ENCODE peak calls at places on chromosomes 16 and 17, in six cellular contexts. P, A, B, M, Z and K are unnamed samples.

GRCh38 chr17:2710804-2711607 is 558 bp downstream of the CLUH start:
- DNase-seq in P (no peak), A (peak; percentile 41), B (no peak), M (no peak), Z (peak; percentile 71), K (no peak)

GRCh38 chr17:71252446-71252845 is 868.4 kb upstream of the SOX9 start:
- DNase-seq in P (no peak), A (no peak), B (no peak), M (no peak), Z (no peak), K (no peak)

GRCh38 chr16:66324785-66325184 is 41.7 kb upstream of the CDH5 start:
- DNase-seq in P (no peak), A (no peak), B (no peak), M (peak; percentile 29), Z (no peak), K (no peak)

GRCh38 chr17:46888727-46889126 is 34.2 kb upstream of the GOSR2 start:
- DNase-seq in P (no peak), A (no peak), B (no peak), M (no peak), Z (no peak), K (no peak)

GRCh38 chr17:6088141-6088540 is 18.0 kb downstream of the WSCD1 start:
- DNase-seq in P (no peak), A (no peak), B (no peak), M (no peak), Z (no peak), K (no peak)

GRCh38 chr17:21286771-21287702 is 2.5 kb downstream of the MAP2K3 start:
- DNase-seq in P (peak; percentile 88), A (peak; percentile 81), B (no peak), M (no peak), Z (no peak), K (no peak)

GRCh38 chr16:24626251-24626650 is 86.9 kb downstream of the RBBP6 start:
- DNase-seq in P (no peak), A (no peak), B (no peak), M (no peak), Z (no peak), K (no peak)

GRCh38 chr16:2962334-2963073 is 1.6 kb upstream of the KREMEN2 start:
- DNase-seq in P (no peak), A (no peak), B (no peak), M (no peak), Z (no peak), K (peak; percentile 50)

GRCh38 chr16:84879569-84880487 is 60.0 kb downstream of the CRISPLD2 start:
- DNase-seq in P (peak; percentile 49), A (no peak), B (no peak), M (peak; percentile 95), Z (no peak), K (no peak)

GRCh38 chr16:5706206-5706605 is 608.6 kb upstream of the EEF2KMT start:
- DNase-seq in P (no peak), A (no peak), B (no peak), M (no peak), Z (no peak), K (no peak)

GRCh38 chr16:62657116-62657515 is 620.9 kb upstream of the CDH8 start:
- DNase-seq in P (no peak), A (no peak), B (no peak), M (no peak), Z (no peak), K (no peak)

GRCh38 chr17:32536736-32537646 is 50.2 kb downstream of the CDK5R1 start:
- DNase-seq in P (no peak), A (no peak), B (no peak), M (peak; percentile 44), Z (no peak), K (no peak)

GRCh38 chr17:37392024-37392590 is 14.5 kb downstream of the ACACA start:
- DNase-seq in P (no peak), A (no peak), B (no peak), M (no peak), Z (no peak), K (no peak)

GRCh38 chr17:3750926-3751325 is 27.2 kb downstream of the HASPIN start:
- DNase-seq in P (no peak), A (peak; percentile 42), B (no peak), M (no peak), Z (no peak), K (no peak)

GRCh38 chr17:15122857-15123256 is 142.3 kb downstream of the PMP22 start:
- DNase-seq in P (no peak), A (no peak), B (no peak), M (no peak), Z (no peak), K (no peak)

GRCh38 chr17:41352597-41353366 is 2.2 kb upstream of the KRT33A start:
- DNase-seq in P (no peak), A (no peak), B (no peak), M (no peak), Z (no peak), K (no peak)

GRCh38 chr17:52995127-52995526 is 827.6 kb upstream of the KIF2B start:
- DNase-seq in P (no peak), A (no peak), B (no peak), M (no peak), Z (no peak), K (no peak)

GRCh38 chr16:82651921-82652601 is 25.3 kb downstream of the CDH13 start:
- DNase-seq in P (no peak), A (peak; percentile 20), B (peak; percentile 74), M (no peak), Z (peak; percentile 9), K (no peak)

GRCh38 chr16:50719401-50720337 is 22.2 kb upstream of the CYLD start:
- DNase-seq in P (peak; percentile 65), A (peak; percentile 66), B (no peak), M (no peak), Z (peak; percentile 46), K (no peak)

GRCh38 chr17:39677581-39678339 is 9.5 kb downstream of the PNMT start:
- DNase-seq in P (no peak), A (no peak), B (no peak), M (no peak), Z (peak; percentile 77), K (no peak)

GRCh38 chr17:7383371-7383741 is 2.5 kb downstream of the TNK1 start:
- DNase-seq in P (no peak), A (no peak), B (no peak), M (no peak), Z (no peak), K (peak; percentile 51)

GRCh38 chr16:54240180-54241125 is 46.1 kb downstream of the IRX3 start:
- DNase-seq in P (no peak), A (no peak), B (no peak), M (no peak), Z (no peak), K (no peak)

GRCh38 chr16:3998793-3999478 is 117.3 kb downstream of the ADCY9 start:
- DNase-seq in P (no peak), A (no peak), B (no peak), M (no peak), Z (no peak), K (no peak)

GRCh38 chr17:76000016-76000754 is 470 bp upstream of the CDK3 start:
- DNase-seq in P (peak; percentile 58), A (peak; percentile 81), B (no peak), M (peak; percentile 80), Z (no peak), K (peak; percentile 55)

GRCh38 chr17:59284317-59284716 is 47.1 kb upstream of the YPEL2 start:
- DNase-seq in P (no peak), A (no peak), B (no peak), M (no peak), Z (no peak), K (no peak)

GRCh38 chr17:32349503-32349853 is 479 bp upstream of the ZNF207 start:
- DNase-seq in P (no peak), A (peak; percentile 27), B (no peak), M (peak; percentile 38), Z (no peak), K (no peak)

GRCh38 chr17:42281571-42282096 is 5.4 kb upstream of the STAT5B start:
- DNase-seq in P (peak; percentile 24), A (no peak), B (no peak), M (no peak), Z (peak; percentile 62), K (peak; percentile 15)

GRCh38 chr16:86306811-86307517 is 203.4 kb upstream of the FOXF1 start:
- DNase-seq in P (no peak), A (no peak), B (no peak), M (no peak), Z (peak; percentile 32), K (no peak)

GRCh38 chr16:22641030-22641671 is 130.5 kb downstream of the NPIPB5 start:
- DNase-seq in P (no peak), A (no peak), B (no peak), M (peak; percentile 38), Z (no peak), K (no peak)

GRCh38 chr16:66444049-66444481 is 17.0 kb downstream of the BEAN1 start:
- DNase-seq in P (no peak), A (no peak), B (no peak), M (no peak), Z (no peak), K (no peak)

GRCh38 chr17:73058022-73058421 is 34.5 kb downstream of the SLC39A11 start:
- DNase-seq in P (no peak), A (no peak), B (no peak), M (no peak), Z (no peak), K (no peak)

GRCh38 chr16:72216767-72217166 is 44.8 kb upstream of the PMFBP1 start:
- DNase-seq in P (no peak), A (no peak), B (no peak), M (no peak), Z (no peak), K (no peak)
- H3K4me3 ChIP-seq in P (no peak overlapping the region), A (no peak overlapping the region), B (no peak overlapping the region), M (no peak overlapping the region), Z (no peak overlapping the region), K (no peak overlapping the region)

DNA sequence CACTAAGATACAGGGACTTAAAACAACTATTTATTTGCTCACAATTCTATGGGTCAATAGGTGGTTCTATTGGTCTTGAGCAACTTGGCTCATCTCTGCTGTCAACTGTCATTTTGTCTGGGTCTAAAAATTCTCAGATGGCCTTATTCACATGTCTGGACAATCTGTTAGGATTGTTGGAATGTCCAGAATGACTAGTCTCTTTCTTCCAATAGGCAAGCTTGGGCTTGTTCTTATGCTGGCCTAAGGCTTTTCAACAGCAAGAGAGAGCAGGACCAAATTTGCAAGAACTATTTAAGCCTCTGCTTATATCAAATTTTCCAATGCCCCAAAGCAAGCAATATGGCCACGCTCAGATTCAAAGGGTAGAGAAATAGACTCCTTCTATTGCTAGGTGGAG is 240.9 kb downstream of the KIF2B start:
- DNase-seq in P (no peak), A (no peak), B (no peak), M (no peak), Z (no peak), K (no peak)
- TF ChIP-seq POLR2AphosphoS5 in P (no peak), A (no peak), B (no peak), M (no peak), Z (no peak), K (no peak)

DNA sequence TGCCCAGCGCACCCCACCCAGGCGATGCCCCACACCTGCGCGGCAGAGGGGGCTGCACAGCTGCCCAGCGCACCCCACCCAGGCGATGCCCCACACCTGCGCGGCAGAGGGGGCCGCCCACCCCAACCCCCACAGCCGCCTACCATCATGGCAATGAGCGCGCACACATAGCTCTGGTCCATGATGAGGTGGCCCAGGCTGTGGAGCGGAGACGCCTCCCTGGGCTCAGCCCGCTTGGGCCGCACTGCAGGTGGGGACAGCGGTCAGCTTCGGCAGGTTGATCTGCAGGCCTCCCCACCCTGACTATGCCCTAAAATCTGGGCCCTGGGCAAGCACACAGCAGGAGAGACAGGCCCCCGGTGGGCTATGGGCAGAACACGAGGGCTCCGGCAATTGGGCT is 30.2 kb downstream of the CTU2 start:
- DNase-seq in P (no peak), A (no peak), B (no peak), M (no peak), Z (no peak), K (peak; percentile 72)
- TF ChIP-seq CTCF in P (no peak), A (no peak), B (no peak), M (no peak), Z (no peak), K (no peak)

GRCh38 chr17:50722746-50723145 is 3.3 kb downstream of the LUC7L3 start:
- DNase-seq in P (no peak), A (no peak), B (no peak), M (no peak), Z (no peak), K (no peak)
- H3K4me3 ChIP-seq in P (no peak overlapping the region), A (no peak overlapping the region), B (peak overlapping the region; percentile 28), M (peak overlapping the region; percentile 87), Z (no peak overlapping the region), K (peak overlapping the region; percentile 82)